ENCODE peak calls at places on chromosomes 5 and 9, in eight cellular contexts. P is NCI-H2029 treated with DMSO at 0.1 percent for 48 hours; Y is HuH-7; U is stimulated activated naive CD8-positive, alpha-beta T cell treated with anti-CD3 and anti-CD28 coated beads, Interleukin-15, Interleukin-2, amounts not matched to agents 100 U/mL and 50 U/mL, for 24 hours; K is iris pigment epithelial cell; L is hypothalamus; O is putamen; Z is epithelial cell of prostate. D is an unnamed sample.

GRCh38 chr5:111262815-111263214 is 38.6 kb downstream of the CAMK4 start:
- DNase-seq in Z (no peak), Y (no peak), K (no peak), P (no peak), O (no peak), L (no peak), U (no peak), D (no peak)

GRCh38 chr9:127027694-127028093 is 94.7 kb downstream of the ANGPTL2 start:
- DNase-seq in Z (peak), K (no peak), O (no peak), L (no peak), P (no peak), Y (no peak), U (no peak), D (no peak)

GRCh38 chr9:131436865-131437271 is 43.0 kb downstream of the PRRC2B start:
- DNase-seq in Y (no peak), L (no peak), P (no peak), Z (no peak), O (no peak), U (no peak), K (no peak), D (no peak)

GRCh38 chr5:98605010-98605425 is 168.4 kb upstream of the RGMB start:
- DNase-seq in L (no peak), Z (peak), K (peak), U (no peak), O (no peak), Y (no peak), P (no peak), D (no peak)

GRCh38 chr5:57717555-57717954 is 234.9 kb upstream of the ACTBL2 start:
- DNase-seq in Y (no peak), O (no peak), L (no peak), U (no peak), K (no peak), Z (no peak), P (no peak), D (no peak)

GRCh38 chr9:116516456-116516855 is 170.6 kb upstream of the TRIM32 start:
- DNase-seq in Y (no peak), K (peak), O (no peak), L (no peak), Z (no peak), P (no peak), U (no peak), D (no peak)

GRCh38 chr5:110150199-110150598 is 460.5 kb downstream of the MAN2A1 start:
- DNase-seq in P (no peak), U (no peak), K (peak), Z (no peak), Y (no peak), O (no peak), L (no peak), D (no peak)

GRCh38 chr5:172630961-172631360 is 10.1 kb upstream of the NEURL1B start:
- DNase-seq in K (no peak), O (no peak), L (no peak), Z (no peak), Y (no peak), U (no peak), P (no peak), D (no peak)

GRCh38 chr5:120621339-120621738 is 157.2 kb downstream of the PRR16 start:
- DNase-seq in L (no peak), K (no peak), Z (no peak), P (no peak), Y (no peak), U (no peak), O (no peak), D (no peak)

GRCh38 chr9:131034268-131034667 is 25.3 kb downstream of the LAMC3 start:
- DNase-seq in Z (no peak), K (no peak), P (no peak), O (no peak), L (no peak), Y (no peak), U (no peak), D (no peak)

GRCh38 chr5:160293901-160294561 is 18.3 kb downstream of the CCNJL start:
- DNase-seq in U (no peak), L (no peak), Y (no peak), K (peak), Z (no peak), P (no peak), O (no peak), D (no peak)

GRCh38 chr5:178205010-178205748 is 846 bp downstream of the HNRNPAB start:
- DNase-seq in Z (no peak), L (peak), O (peak), U (peak), P (peak), K (peak), Y (peak), D (peak)

GRCh38 chr9:87718852-87719612 is 6.9 kb upstream of the CTSL start:
- DNase-seq in U (no peak), Z (no peak), K (no peak), L (no peak), P (no peak), O (no peak), Y (no peak), D (no peak)

GRCh38 chr5:109350537-109351270 is 59.1 kb downstream of the PJA2 start:
- DNase-seq in U (no peak), K (peak), Y (no peak), O (no peak), L (no peak), P (no peak), Z (no peak), D (no peak)

GRCh38 chr5:148984333-148984732 is 78.5 kb downstream of the SH3TC2 start:
- DNase-seq in K (peak), P (no peak), L (no peak), U (no peak), O (no peak), Z (peak), Y (no peak), D (no peak)

GRCh38 chr9:132372177-132373095 is 17.6 kb upstream of the SETX start:
- DNase-seq in K (peak), O (peak), Y (no peak), P (no peak), U (no peak), Z (peak), L (peak), D (no peak)

GRCh38 chr5:7464182-7464581 is 68.2 kb downstream of the ADCY2 start:
- DNase-seq in U (no peak), O (no peak), P (no peak), Y (no peak), Z (no peak), L (no peak), K (no peak), D (no peak)

D was measured in DND-41.